ENCODE peak calls at places on chromosomes 7 and 10, in nine cellular contexts. One of them, this sample, is unnamed.

GRCh38 chr7:115005241-115005640 is 83.3 kb downstream of the MDFIC start:
- DNase-seq in tibial artery: no peak
- DNase-seq in heart right ventricle: no peak
- DNase-seq in right cardiac atrium: no peak
- DNase-seq in neural progenitor cell: no peak
- DNase-seq in CD4-positive, alpha-beta T cell: no peak
- DNase-seq in RWPE1: no peak
- DNase-seq in adrenal gland: no peak
- DNase-seq in heart left ventricle: no peak
- DNase-seq in this sample: no peak

GRCh38 chr7:3957735-3958491 is 656.9 kb downstream of the SDK1 start:
- DNase-seq in tibial artery: no peak
- DNase-seq in heart right ventricle: no peak
- DNase-seq in right cardiac atrium: no peak
- DNase-seq in neural progenitor cell: no peak
- DNase-seq in CD4-positive, alpha-beta T cell: no peak
- DNase-seq in RWPE1: no peak
- DNase-seq in adrenal gland: no peak
- DNase-seq in heart left ventricle: no peak
- DNase-seq in this sample: no peak

GRCh38 chr7:2038876-2039728 is 193.6 kb downstream of the MAD1L1 start:
- DNase-seq in tibial artery: peak
- DNase-seq in heart right ventricle: no peak
- DNase-seq in right cardiac atrium: no peak
- DNase-seq in neural progenitor cell: no peak
- DNase-seq in CD4-positive, alpha-beta T cell: no peak
- DNase-seq in RWPE1: no peak
- DNase-seq in adrenal gland: peak
- DNase-seq in heart left ventricle: no peak
- DNase-seq in this sample: no peak

GRCh38 chr7:8590791-8591190 is 157.4 kb downstream of the NXPH1 start:
- DNase-seq in tibial artery: no peak
- DNase-seq in heart right ventricle: no peak
- DNase-seq in right cardiac atrium: no peak
- DNase-seq in neural progenitor cell: no peak
- DNase-seq in CD4-positive, alpha-beta T cell: no peak
- DNase-seq in RWPE1: no peak
- DNase-seq in adrenal gland: no peak
- DNase-seq in heart left ventricle: no peak
- DNase-seq in this sample: no peak

GRCh38 chr7:898460-898854 is 22.1 kb downstream of the GET4 start:
- DNase-seq in tibial artery: no peak
- DNase-seq in heart right ventricle: no peak
- DNase-seq in right cardiac atrium: no peak
- DNase-seq in neural progenitor cell: no peak
- DNase-seq in CD4-positive, alpha-beta T cell: no peak
- DNase-seq in RWPE1: no peak
- DNase-seq in adrenal gland: no peak
- DNase-seq in heart left ventricle: peak
- DNase-seq in this sample: no peak

GRCh38 chr10:49175587-49176309 is 12.4 kb downstream of the TMEM273 start:
- DNase-seq in tibial artery: peak
- DNase-seq in heart right ventricle: no peak
- DNase-seq in right cardiac atrium: no peak
- DNase-seq in neural progenitor cell: no peak
- DNase-seq in CD4-positive, alpha-beta T cell: no peak
- DNase-seq in RWPE1: no peak
- DNase-seq in adrenal gland: no peak
- DNase-seq in heart left ventricle: no peak
- DNase-seq in this sample: no peak

GRCh38 chr10:77289027-77289501 is 348.5 kb downstream of the KCNMA1 start:
- DNase-seq in tibial artery: no peak
- DNase-seq in heart right ventricle: no peak
- DNase-seq in right cardiac atrium: no peak
- DNase-seq in neural progenitor cell: peak
- DNase-seq in CD4-positive, alpha-beta T cell: no peak
- DNase-seq in RWPE1: no peak
- DNase-seq in adrenal gland: no peak
- DNase-seq in heart left ventricle: no peak
- DNase-seq in this sample: no peak

GRCh38 chr10:82883588-82883987 is 1008.6 kb downstream of the NRG3 start:
- DNase-seq in tibial artery: no peak
- DNase-seq in heart right ventricle: no peak
- DNase-seq in right cardiac atrium: no peak
- DNase-seq in neural progenitor cell: no peak
- DNase-seq in CD4-positive, alpha-beta T cell: no peak
- DNase-seq in RWPE1: no peak
- DNase-seq in adrenal gland: no peak
- DNase-seq in heart left ventricle: no peak
- DNase-seq in this sample: no peak

GRCh38 chr10:130336612-130337304 is 200.6 kb downstream of the GLRX3 start:
- DNase-seq in tibial artery: no peak
- DNase-seq in heart right ventricle: no peak
- DNase-seq in right cardiac atrium: no peak
- DNase-seq in neural progenitor cell: peak
- DNase-seq in CD4-positive, alpha-beta T cell: no peak
- DNase-seq in RWPE1: no peak
- DNase-seq in adrenal gland: no peak
- DNase-seq in heart left ventricle: no peak
- DNase-seq in this sample: no peak

GRCh38 chr10:125112697-125113494 is 47.5 kb downstream of the CTBP2 start:
- DNase-seq in tibial artery: peak
- DNase-seq in heart right ventricle: no peak
- DNase-seq in right cardiac atrium: no peak
- DNase-seq in neural progenitor cell: no peak
- DNase-seq in CD4-positive, alpha-beta T cell: no peak
- DNase-seq in RWPE1: no peak
- DNase-seq in adrenal gland: no peak
- DNase-seq in heart left ventricle: no peak
- DNase-seq in this sample: no peak

GRCh38 chr10:125114761-125115391 is 45.5 kb downstream of the CTBP2 start:
- DNase-seq in tibial artery: peak
- DNase-seq in heart right ventricle: no peak
- DNase-seq in right cardiac atrium: no peak
- DNase-seq in neural progenitor cell: no peak
- DNase-seq in CD4-positive, alpha-beta T cell: no peak
- DNase-seq in RWPE1: no peak
- DNase-seq in adrenal gland: no peak
- DNase-seq in heart left ventricle: no peak
- DNase-seq in this sample: no peak

GRCh38 chr10:125115409-125115808 is 45.0 kb downstream of the CTBP2 start:
- DNase-seq in tibial artery: peak
- DNase-seq in heart right ventricle: no peak
- DNase-seq in right cardiac atrium: no peak
- DNase-seq in neural progenitor cell: no peak
- DNase-seq in CD4-positive, alpha-beta T cell: no peak
- DNase-seq in RWPE1: no peak
- DNase-seq in adrenal gland: no peak
- DNase-seq in heart left ventricle: no peak
- DNase-seq in this sample: no peak

GRCh38 chr10:125116041-125116649 is 44.2 kb downstream of the CTBP2 start:
- DNase-seq in tibial artery: peak
- DNase-seq in heart right ventricle: no peak
- DNase-seq in right cardiac atrium: no peak
- DNase-seq in neural progenitor cell: no peak
- DNase-seq in CD4-positive, alpha-beta T cell: no peak
- DNase-seq in RWPE1: no peak
- DNase-seq in adrenal gland: no peak
- DNase-seq in heart left ventricle: no peak
- DNase-seq in this sample: no peak

DNA sequence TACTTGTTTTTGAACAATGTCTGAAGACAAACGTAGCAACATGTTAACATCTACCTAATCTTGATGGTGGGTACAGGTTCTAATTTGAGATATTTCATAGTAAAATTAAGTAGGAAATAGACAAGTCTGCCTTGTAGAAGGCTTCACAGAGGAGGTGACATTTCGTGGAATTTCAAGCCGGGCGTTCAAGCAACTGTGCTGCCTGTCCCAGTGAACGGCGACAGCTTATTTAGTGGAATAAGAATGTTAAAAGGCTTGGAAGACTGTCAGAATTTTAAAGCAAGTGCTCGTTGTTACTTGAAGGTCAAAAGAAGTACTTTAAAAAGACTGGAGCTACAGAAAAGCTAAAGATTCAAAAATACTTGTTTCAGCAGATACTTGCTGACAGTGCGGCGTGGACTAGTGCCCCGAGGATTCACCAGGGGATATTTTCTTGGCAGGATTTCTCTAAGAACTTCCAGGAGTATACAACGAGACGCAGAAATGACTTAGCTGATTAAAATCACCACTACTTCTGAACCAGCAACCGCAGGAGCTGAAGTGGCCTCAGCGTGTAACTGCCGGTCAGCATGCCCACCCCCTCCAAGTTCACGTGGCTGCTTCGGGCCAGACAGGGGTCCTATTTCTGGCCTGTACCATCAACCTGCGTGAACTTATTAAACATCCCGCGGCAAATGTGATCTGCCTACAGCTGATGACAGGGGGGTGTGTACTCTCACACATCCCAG is 46.5 kb downstream of the CTBP2 start:
- DNase-seq in tibial artery: peak
- DNase-seq in heart right ventricle: no peak
- DNase-seq in right cardiac atrium: no peak
- DNase-seq in neural progenitor cell: no peak
- DNase-seq in CD4-positive, alpha-beta T cell: no peak
- DNase-seq in RWPE1: no peak
- DNase-seq in adrenal gland: peak
- DNase-seq in heart left ventricle: no peak
- DNase-seq in this sample: no peak
- H3K27ac ChIP-seq in tibial artery: peak
- H3K27ac ChIP-seq in heart right ventricle: peak
- H3K27ac ChIP-seq in right cardiac atrium: no peak
- H3K27ac ChIP-seq in neural progenitor cell: peak
- H3K27ac ChIP-seq in CD4-positive, alpha-beta T cell: no peak
- H3K27ac ChIP-seq in RWPE1: no peak
- H3K27ac ChIP-seq in adrenal gland: peak
- H3K27ac ChIP-seq in heart left ventricle: no peak
- H3K27ac ChIP-seq in this sample: peak

GRCh38 chr10:5589071-5589962 is 64.6 kb downstream of the CALML3 start:
- DNase-seq in tibial artery: no peak
- DNase-seq in heart right ventricle: no peak
- DNase-seq in right cardiac atrium: no peak
- DNase-seq in neural progenitor cell: no peak
- DNase-seq in CD4-positive, alpha-beta T cell: no peak
- DNase-seq in RWPE1: no peak
- DNase-seq in adrenal gland: no peak
- DNase-seq in heart left ventricle: no peak
- DNase-seq in this sample: no peak

GRCh38 chr10:5588080-5588453 is 63.3 kb downstream of the CALML3 start:
- DNase-seq in tibial artery: peak
- DNase-seq in heart right ventricle: no peak
- DNase-seq in right cardiac atrium: no peak
- DNase-seq in neural progenitor cell: no peak
- DNase-seq in CD4-positive, alpha-beta T cell: no peak
- DNase-seq in RWPE1: no peak
- DNase-seq in adrenal gland: no peak
- DNase-seq in heart left ventricle: no peak
- DNase-seq in this sample: no peak

GRCh38 chr10:5585517-5586222 is 60.9 kb downstream of the CALML3 start:
- DNase-seq in tibial artery: peak
- DNase-seq in heart right ventricle: no peak
- DNase-seq in right cardiac atrium: no peak
- DNase-seq in neural progenitor cell: no peak
- DNase-seq in CD4-positive, alpha-beta T cell: no peak
- DNase-seq in RWPE1: no peak
- DNase-seq in adrenal gland: no peak
- DNase-seq in heart left ventricle: no peak
- DNase-seq in this sample: no peak

GRCh38 chr10:5588603-5589002 is 63.8 kb downstream of the CALML3 start:
- DNase-seq in tibial artery: no peak
- DNase-seq in heart right ventricle: no peak
- DNase-seq in right cardiac atrium: no peak
- DNase-seq in neural progenitor cell: no peak
- DNase-seq in CD4-positive, alpha-beta T cell: no peak
- DNase-seq in RWPE1: no peak
- DNase-seq in adrenal gland: no peak
- DNase-seq in heart left ventricle: no peak
- DNase-seq in this sample: no peak

DNA sequence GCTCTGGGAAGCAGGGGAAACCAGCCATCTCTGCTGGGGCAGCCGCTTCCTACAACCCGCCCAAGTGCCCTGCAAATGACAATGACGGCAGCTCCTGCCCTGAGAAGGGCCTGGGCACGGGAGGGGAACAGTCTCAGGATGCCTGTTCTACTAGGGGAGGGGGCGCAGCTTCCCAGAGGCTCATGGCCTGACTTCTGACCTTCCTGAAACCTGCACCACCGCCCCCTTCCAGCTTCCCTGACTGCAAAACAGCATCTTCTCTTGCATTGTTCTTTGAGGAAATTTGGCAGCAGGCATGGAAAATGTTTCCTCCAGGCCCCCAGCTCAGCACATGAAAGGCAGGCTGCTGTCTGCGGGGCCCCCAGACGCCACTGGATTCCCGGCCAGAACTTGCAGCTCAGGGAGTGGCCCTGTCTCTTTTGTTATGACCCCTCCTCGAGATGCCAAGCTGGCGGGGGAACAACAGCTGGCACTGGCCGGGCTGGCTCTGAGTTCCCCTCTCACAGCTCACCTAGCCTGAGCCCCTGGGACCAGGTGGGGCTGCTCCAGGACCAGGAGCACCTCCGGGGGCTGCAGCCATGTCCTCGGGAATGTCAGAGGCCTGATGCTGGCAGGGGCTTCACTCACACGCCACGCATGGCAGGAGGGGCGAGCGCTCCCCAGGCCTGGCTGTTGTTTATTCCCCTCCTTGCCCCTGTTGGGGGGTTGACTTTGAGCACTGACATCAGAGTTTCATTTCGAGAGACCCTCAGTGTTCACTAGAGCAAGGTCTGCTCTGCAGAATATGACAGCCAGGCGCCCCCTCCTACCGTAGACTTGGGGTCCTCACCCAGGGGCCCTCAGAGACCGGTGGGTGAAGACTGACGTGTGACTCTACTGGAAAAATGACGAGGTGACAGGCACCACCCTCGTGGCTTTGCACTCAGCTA is 62.7 kb downstream of the CALML3 start:
- DNase-seq in tibial artery: peak
- DNase-seq in heart right ventricle: peak
- DNase-seq in right cardiac atrium: peak
- DNase-seq in neural progenitor cell: no peak
- DNase-seq in CD4-positive, alpha-beta T cell: no peak
- DNase-seq in RWPE1: no peak
- DNase-seq in adrenal gland: peak
- DNase-seq in heart left ventricle: peak
- DNase-seq in this sample: no peak
- H3K27ac ChIP-seq in tibial artery: no peak
- H3K27ac ChIP-seq in heart right ventricle: no peak
- H3K27ac ChIP-seq in right cardiac atrium: peak
- H3K27ac ChIP-seq in neural progenitor cell: no peak
- H3K27ac ChIP-seq in CD4-positive, alpha-beta T cell: no peak
- H3K27ac ChIP-seq in RWPE1: peak
- H3K27ac ChIP-seq in adrenal gland: peak
- H3K27ac ChIP-seq in heart left ventricle: peak
- H3K27ac ChIP-seq in this sample: no peak

GRCh38 chr7:92973293-92973731 is 136.9 kb upstream of the CDK6 start:
- DNase-seq in tibial artery: no peak
- DNase-seq in heart right ventricle: no peak
- DNase-seq in right cardiac atrium: no peak
- DNase-seq in neural progenitor cell: no peak
- DNase-seq in CD4-positive, alpha-beta T cell: no peak
- DNase-seq in RWPE1: no peak
- DNase-seq in adrenal gland: no peak
- DNase-seq in heart left ventricle: no peak
- DNase-seq in this sample: no peak
- H3K27ac ChIP-seq in tibial artery: no peak
- H3K27ac ChIP-seq in heart right ventricle: no peak
- H3K27ac ChIP-seq in right cardiac atrium: no peak
- H3K27ac ChIP-seq in neural progenitor cell: no peak
- H3K27ac ChIP-seq in CD4-positive, alpha-beta T cell: no peak
- H3K27ac ChIP-seq in RWPE1: no peak
- H3K27ac ChIP-seq in adrenal gland: no peak
- H3K27ac ChIP-seq in heart left ventricle: no peak
- H3K27ac ChIP-seq in this sample: no peak

GRCh38 chr7:148954766-148955165 is 70.7 kb upstream of the EZH2 start:
- DNase-seq in tibial artery: no peak
- DNase-seq in heart right ventricle: no peak
- DNase-seq in right cardiac atrium: no peak
- DNase-seq in neural progenitor cell: no peak
- DNase-seq in CD4-positive, alpha-beta T cell: no peak
- DNase-seq in RWPE1: no peak
- DNase-seq in adrenal gland: no peak
- DNase-seq in heart left ventricle: no peak
- DNase-seq in this sample: no peak
- H3K27ac ChIP-seq in tibial artery: no peak
- H3K27ac ChIP-seq in heart right ventricle: no peak
- H3K27ac ChIP-seq in right cardiac atrium: no peak
- H3K27ac ChIP-seq in neural progenitor cell: no peak
- H3K27ac ChIP-seq in CD4-positive, alpha-beta T cell: no peak
- H3K27ac ChIP-seq in RWPE1: no peak
- H3K27ac ChIP-seq in adrenal gland: no peak
- H3K27ac ChIP-seq in heart left ventricle: no peak
- H3K27ac ChIP-seq in this sample: no peak